ENCODE peak calls at places on chromosomes 1 and 21, in nine cellular contexts. J, A, Q, V, X, L, P, U and S are unnamed samples. For H3K9me3, the result is how much of the 10 kb centered on the place peaks cover.

GRCh38 chr21:45351061-45351460 is 53.9 kb upstream of the COL18A1 start:
- DNase-seq in U (no peak), V (no peak), L (no peak), J (no peak), A (peak), P (no peak), Q (no peak), X (no peak), S (no peak)

GRCh38 chr1:209926045-209926444 is 12.0 kb upstream of the SYT14 start:
- DNase-seq in L (no peak), P (peak), Q (no peak), U (no peak), J (no peak), V (no peak), X (no peak), A (no peak), S (no peak)

GRCh38 chr1:242391896-242392295 is 132.6 kb downstream of the PLD5 start:
- DNase-seq in U (no peak), Q (no peak), L (no peak), P (no peak), V (no peak), X (no peak), A (no peak), J (no peak), S (no peak)

GRCh38 chr1:206581571-206581981 is 30.7 kb downstream of the EIF2D start:
- DNase-seq in V (no peak), P (no peak), A (peak), Q (no peak), L (peak), U (peak), X (no peak), J (peak), S (peak)

GRCh38 chr1:227869851-227870305 is 54.4 kb downstream of the PRSS38 start:
- DNase-seq in X (no peak), V (no peak), J (no peak), A (no peak), U (no peak), L (no peak), P (no peak), Q (no peak), S (no peak)

GRCh38 chr1:162406811-162407210 is 5.1 kb downstream of the SH2D1B start:
- DNase-seq in X (no peak), V (no peak), A (no peak), P (no peak), U (no peak), J (no peak), L (no peak), Q (no peak), S (no peak)

GRCh38 chr1:65605621-65606020 is 185.2 kb downstream of the LEPR start:
- DNase-seq in A (no peak), P (peak), L (no peak), J (no peak), Q (no peak), V (no peak), X (no peak), U (no peak), S (no peak)

GRCh38 chr1:43564617-43565348 is 34.1 kb downstream of the PTPRF start:
- DNase-seq in U (no peak), X (no peak), L (no peak), V (no peak), Q (no peak), J (no peak), P (no peak), A (no peak), S (no peak)

GRCh38 chr21:44872568-44873355 is 728 bp downstream of the PTTG1IP start:
- DNase-seq in J (peak), L (peak), P (no peak), A (peak), X (peak), U (no peak), V (no peak), Q (peak), S (no peak)

GRCh38 chr1:209585672-209586071 is 2.2 kb downstream of the CAMK1G start:
- DNase-seq in A (peak), Q (peak), X (peak), L (peak), P (no peak), V (no peak), J (peak), U (no peak), S (no peak)

GRCh38 chr1:86965012-86965826 is 50.8 kb downstream of the HS2ST1 start:
- DNase-seq in U (no peak), L (no peak), P (no peak), J (peak), V (peak), A (no peak), Q (no peak), X (peak), S (peak)

GRCh38 chr1:157286646-157287420 is 148.6 kb upstream of the ETV3 start:
- DNase-seq in Q (no peak), V (no peak), X (no peak), L (no peak), J (no peak), A (no peak), P (no peak), U (no peak), S (no peak)

GRCh38 chr1:1170215-1170890 is 3.3 kb upstream of the TTLL10 start:
- DNase-seq in L (no peak), A (peak), Q (peak), P (peak), U (no peak), V (no peak), X (peak), J (no peak), S (no peak)

GRCh38 chr1:1168156-1168450 is 5.6 kb upstream of the TTLL10 start:
- DNase-seq in Q (no peak), X (no peak), L (no peak), U (no peak), V (no peak), J (no peak), P (no peak), A (no peak), S (no peak)

GRCh38 chr1:1169429-1170214 is 4.1 kb upstream of the TTLL10 start:
- DNase-seq in V (no peak), P (no peak), L (no peak), U (no peak), X (no peak), A (peak), J (no peak), Q (peak), S (peak)

GRCh38 chr1:1167416-1168155 is 6.1 kb upstream of the TTLL10 start:
- DNase-seq in X (no peak), Q (no peak), V (no peak), A (peak), P (no peak), J (no peak), U (no peak), L (no peak), S (peak)

DNA sequence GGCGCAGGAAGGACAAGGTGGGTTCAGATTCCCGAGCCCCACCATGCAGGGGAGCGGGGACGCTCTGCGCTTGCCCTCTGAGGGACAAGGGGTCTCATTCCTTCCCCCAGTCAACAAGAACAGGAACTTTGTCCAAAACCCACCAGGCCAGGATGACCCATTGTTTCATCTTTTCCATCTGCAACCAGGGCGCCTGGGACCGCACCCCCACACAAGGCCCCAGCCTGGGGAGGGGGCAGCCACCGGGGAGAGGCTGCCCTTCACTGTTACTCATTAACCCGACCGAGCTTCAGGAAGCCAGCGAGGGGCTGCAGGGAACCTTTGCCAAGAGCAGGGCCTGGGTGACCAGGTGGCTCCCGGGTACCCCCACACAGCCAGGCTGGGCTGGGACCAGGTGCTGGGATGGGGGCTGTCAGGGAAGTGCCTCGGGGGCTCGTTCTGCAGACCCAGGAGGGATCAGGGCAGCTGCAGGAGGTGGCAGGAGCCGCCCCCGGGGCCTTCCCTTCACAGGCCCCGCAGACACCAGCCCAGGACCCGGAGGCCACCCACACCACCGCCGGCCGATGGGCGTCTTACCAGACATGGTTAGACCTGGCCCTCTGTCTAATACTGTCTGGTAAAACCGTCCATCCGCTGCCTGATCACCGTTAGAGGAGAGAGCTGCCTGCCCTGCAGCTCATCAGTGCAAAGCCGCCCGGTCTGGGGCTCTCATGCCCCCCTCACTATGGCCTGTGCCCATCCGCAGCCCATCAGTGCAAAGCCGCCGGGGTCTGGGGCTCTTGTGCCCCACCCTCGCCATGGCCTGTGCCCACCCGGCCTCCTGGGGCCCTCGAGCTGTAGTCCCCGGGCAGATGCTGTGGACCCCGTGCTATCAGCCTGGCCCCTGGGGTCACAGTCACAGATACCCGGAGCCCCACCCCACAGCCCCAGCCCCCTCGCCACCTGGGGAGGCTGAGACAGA is 4.9 kb upstream of the TTLL10 start:
- DNase-seq in Q (peak), P (no peak), A (peak), J (no peak), L (no peak), X (no peak), U (no peak), V (no peak), S (no peak)
- H3K27ac ChIP-seq in Q (no peak), P (no peak), A (no peak), J (no peak), L (no peak), X (no peak), U (no peak), V (no peak), S (no peak)

GRCh38 chr1:235919127-235919796 is 52.6 kb upstream of the LYST start:
- DNase-seq in L (no peak), P (no peak), U (no peak), A (no peak), V (no peak), X (no peak), Q (no peak), J (no peak), S (no peak)
- H3K9me3 ChIP-seq in L (under half), P (under half), U (under half), A (under half), V (under half), X (under half), Q (under half), J (under half), S (under half)

GRCh38 chr1:72281637-72282270 is 585 bp downstream of the NEGR1 start:
- DNase-seq in X (no peak), V (no peak), Q (no peak), P (no peak), U (no peak), J (no peak), L (no peak), A (no peak), S (no peak)

GRCh38 chr1:72280714-72281113 is 1.6 kb downstream of the NEGR1 start:
- DNase-seq in J (no peak), Q (no peak), X (no peak), P (no peak), U (no peak), L (no peak), A (no peak), V (no peak), S (no peak)

GRCh38 chr1:72280131-72280530 is 2.2 kb downstream of the NEGR1 start:
- DNase-seq in Q (no peak), A (no peak), L (no peak), X (no peak), P (no peak), U (no peak), J (no peak), V (no peak), S (no peak)

GRCh38 chr1:72282271-72282656 is at the start of gene NEGR1:
- DNase-seq in A (peak), L (peak), J (peak), U (no peak), X (peak), V (no peak), Q (peak), P (no peak), S (no peak)

GRCh38 chr1:72281144-72281543 is 1.2 kb downstream of the NEGR1 start:
- DNase-seq in Q (no peak), V (no peak), U (no peak), P (no peak), J (no peak), A (no peak), X (no peak), L (no peak), S (no peak)
- H3K27ac ChIP-seq in Q (no peak), V (no peak), U (no peak), P (no peak), J (peak), A (peak), X (no peak), L (no peak), S (no peak)

GRCh38 chr21:39546522-39546921 is 66.2 kb upstream of the B3GALT5 start:
- DNase-seq in J (no peak), V (no peak), A (no peak), Q (no peak), X (no peak), P (no peak), U (no peak), L (no peak), S (no peak)

GRCh38 chr21:39536835-39537234 is 75.9 kb upstream of the B3GALT5 start:
- DNase-seq in Q (no peak), P (no peak), V (no peak), L (no peak), J (no peak), A (no peak), X (no peak), U (no peak), S (no peak)

GRCh38 chr21:39537571-39537970 is 75.2 kb upstream of the B3GALT5 start:
- DNase-seq in X (no peak), V (no peak), Q (no peak), U (no peak), P (no peak), L (no peak), A (no peak), J (no peak), S (no peak)

GRCh38 chr21:39538453-39539042 is 74.2 kb upstream of the B3GALT5 start:
- DNase-seq in L (no peak), A (no peak), Q (no peak), V (no peak), U (no peak), X (no peak), J (no peak), P (no peak), S (no peak)

DNA sequence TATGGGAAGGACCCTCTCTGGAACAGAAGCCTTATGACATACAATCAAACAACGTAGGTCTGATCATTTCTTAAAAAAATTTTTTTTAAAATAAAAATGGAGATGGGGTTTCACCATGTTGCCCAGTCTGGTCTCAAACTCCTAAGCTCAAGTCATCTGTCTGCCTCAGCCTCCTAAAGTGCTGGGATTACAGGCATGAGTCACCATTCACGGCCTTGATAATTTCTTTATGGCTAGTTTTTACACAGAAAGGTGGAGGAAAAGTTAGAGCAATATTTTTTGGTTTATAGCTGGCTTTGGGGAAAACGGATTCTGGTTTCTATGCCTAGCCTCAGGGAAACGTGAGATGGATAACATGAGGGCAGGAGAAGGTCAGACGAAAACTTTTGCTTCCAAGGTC is 70.0 kb upstream of the B3GALT5 start:
- DNase-seq in V (no peak), P (no peak), Q (no peak), J (no peak), U (no peak), X (no peak), L (no peak), A (no peak), S (no peak)
- H3K9me3 ChIP-seq in V (under half), P (under half), Q (under half), J (under half), U (under half), X (under half), L (under half), A (under half), S (under half)

GRCh38 chr1:47030170-47030805 is 6.8 kb downstream of the CYP4X1 start:
- DNase-seq in J (no peak), X (no peak), Q (no peak), P (no peak), L (no peak), A (no peak), U (no peak), V (no peak), S (no peak)

GRCh38 chr1:47031059-47031458 is 7.6 kb downstream of the CYP4X1 start:
- DNase-seq in J (no peak), L (no peak), A (no peak), P (no peak), V (no peak), Q (no peak), U (no peak), X (no peak), S (no peak)

DNA sequence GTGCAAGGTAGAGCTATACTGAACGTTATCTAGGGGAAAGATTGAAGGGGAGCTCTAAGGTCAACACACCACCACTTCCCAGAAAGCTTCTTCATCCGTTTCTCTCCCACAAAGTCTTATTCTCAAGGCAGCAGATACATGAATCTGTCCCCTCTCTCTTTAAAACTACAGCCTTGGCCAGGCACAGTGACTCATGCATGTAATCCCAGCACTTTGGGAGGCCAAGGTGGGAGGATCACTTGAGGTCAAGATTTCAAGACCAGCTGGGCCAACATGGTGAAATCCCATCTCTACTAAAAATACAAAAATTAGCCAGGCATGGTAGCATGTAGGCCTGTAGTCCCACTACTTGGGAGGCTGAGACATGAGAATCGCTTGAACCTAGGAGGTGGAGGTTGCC is 8.1 kb downstream of the CYP4X1 start:
- DNase-seq in J (no peak), Q (no peak), P (no peak), X (no peak), A (no peak), V (no peak), L (no peak), U (no peak), S (no peak)
- H3K27ac ChIP-seq in J (peak), Q (peak), P (no peak), X (no peak), A (no peak), V (no peak), L (peak), U (no peak), S (no peak)

GRCh38 chr1:248695451-248696132 is 7.0 kb downstream of the OR14I1 start:
- DNase-seq in Q (no peak), X (no peak), U (no peak), V (no peak), J (no peak), L (no peak), P (no peak), A (no peak), S (no peak)
- H3K9me3 ChIP-seq in Q (under half), X (under half), U (under half), V (under half), J (under half), L (under half), P (under half), A (under half), S (under half)

GRCh38 chr1:218304281-218305039 is 19.4 kb downstream of the RRP15 start:
- DNase-seq in V (no peak), J (peak), P (no peak), X (peak), L (no peak), Q (no peak), U (no peak), A (peak), S (no peak)
- H3K27ac ChIP-seq in V (no peak), J (no peak), P (no peak), X (peak), L (no peak), Q (no peak), U (no peak), A (peak), S (no peak)

GRCh38 chr1:111967067-111967690 is 22.3 kb downstream of the KCND3 start:
- DNase-seq in L (peak), U (no peak), J (no peak), A (no peak), V (no peak), Q (no peak), X (no peak), P (no peak), S (no peak)
- H3K9me3 ChIP-seq in L (under half), U (under half), J (under half), A (under half), V (under half), Q (under half), X (under half), P (under half), S (under half)

GRCh38 chr1:248824701-248825100 is 1.0 kb downstream of the SH3BP5L start:
- DNase-seq in A (no peak), P (no peak), U (no peak), V (no peak), L (no peak), Q (no peak), X (no peak), J (no peak), S (no peak)

GRCh38 chr1:248822148-248823032 is 3.3 kb downstream of the SH3BP5L start:
- DNase-seq in X (no peak), P (no peak), A (no peak), U (no peak), L (no peak), J (no peak), V (no peak), Q (no peak), S (no peak)

GRCh38 chr1:248824301-248824700 is 1.4 kb downstream of the SH3BP5L start:
- DNase-seq in J (no peak), A (no peak), P (no peak), L (no peak), X (no peak), Q (no peak), V (no peak), U (no peak), S (no peak)

GRCh38 chr1:248825136-248825535 is 579 bp downstream of the SH3BP5L start:
- DNase-seq in P (no peak), V (no peak), U (no peak), A (no peak), Q (no peak), L (no peak), J (no peak), X (no peak), S (no peak)

GRCh38 chr1:248823517-248824001 is 2.2 kb downstream of the SH3BP5L start:
- DNase-seq in Q (no peak), U (no peak), P (no peak), V (no peak), L (no peak), A (no peak), J (no peak), X (no peak), S (no peak)
- H3K27ac ChIP-seq in Q (no peak), U (no peak), P (no peak), V (no peak), L (peak), A (no peak), J (no peak), X (no peak), S (no peak)